ENCODE peak calls at places on chromosomes 1 and 21, in seven cellular contexts. One of them, this sample, is unnamed.

GRCh38 chr1:3672231-3672970 is 20.1 kb downstream of the TP73 start:
- DNase-seq in H9: no peak
- DNase-seq in H1: no peak
- DNase-seq in mesendoderm: no peak
- DNase-seq in neuronal stem cell: no peak
- DNase-seq in IMR-90: no peak
- DNase-seq in trophoblast cell: no peak
- DNase-seq in this sample: no peak

GRCh38 chr1:212860713-212861581 is 2.9 kb downstream of the FLVCR1 start:
- DNase-seq in H9: no peak
- DNase-seq in H1: no peak
- DNase-seq in mesendoderm: peak; percentile 94
- DNase-seq in neuronal stem cell: no peak
- DNase-seq in IMR-90: peak; percentile 52
- DNase-seq in trophoblast cell: no peak
- DNase-seq in this sample: peak; percentile 38

GRCh38 chr1:54922921-54923421 is 36.0 kb upstream of the DHCR24 start:
- DNase-seq in H9: no peak
- DNase-seq in H1: no peak
- DNase-seq in mesendoderm: no peak
- DNase-seq in neuronal stem cell: no peak
- DNase-seq in IMR-90: no peak
- DNase-seq in trophoblast cell: peak; percentile 84
- DNase-seq in this sample: no peak

GRCh38 chr21:35933466-35933865 is 126.9 kb downstream of the SETD4 start:
- DNase-seq in H9: no peak
- DNase-seq in H1: no peak
- DNase-seq in mesendoderm: peak; percentile 57
- DNase-seq in neuronal stem cell: no peak
- DNase-seq in IMR-90: peak; percentile 86
- DNase-seq in trophoblast cell: peak; percentile 44
- DNase-seq in this sample: peak; percentile 90

GRCh38 chr1:6630027-6630426 is 5.4 kb downstream of the THAP3 start:
- DNase-seq in H9: no peak
- DNase-seq in H1: no peak
- DNase-seq in mesendoderm: no peak
- DNase-seq in neuronal stem cell: no peak
- DNase-seq in IMR-90: no peak
- DNase-seq in trophoblast cell: no peak
- DNase-seq in this sample: no peak

GRCh38 chr1:229048896-229049295 is 222.0 kb upstream of the RAB4A start:
- DNase-seq in H9: no peak
- DNase-seq in H1: peak; percentile 3
- DNase-seq in mesendoderm: no peak
- DNase-seq in neuronal stem cell: no peak
- DNase-seq in IMR-90: no peak
- DNase-seq in trophoblast cell: no peak
- DNase-seq in this sample: no peak

GRCh38 chr1:83505148-83505547 is 493.8 kb downstream of the TTLL7 start:
- DNase-seq in H9: no peak
- DNase-seq in H1: no peak
- DNase-seq in mesendoderm: no peak
- DNase-seq in neuronal stem cell: no peak
- DNase-seq in IMR-90: no peak
- DNase-seq in trophoblast cell: no peak
- DNase-seq in this sample: no peak

GRCh38 chr1:3417954-3418353 is 36.5 kb upstream of the ARHGEF16 start:
- DNase-seq in H9: no peak
- DNase-seq in H1: no peak
- DNase-seq in mesendoderm: no peak
- DNase-seq in neuronal stem cell: no peak
- DNase-seq in IMR-90: no peak
- DNase-seq in trophoblast cell: no peak
- DNase-seq in this sample: no peak

GRCh38 chr21:41112740-41113692 is 54.9 kb upstream of the BACE2 start:
- DNase-seq in H9: peak; percentile 43
- DNase-seq in H1: no peak
- DNase-seq in mesendoderm: peak; percentile 95
- DNase-seq in neuronal stem cell: peak; percentile 12
- DNase-seq in IMR-90: peak; percentile 79
- DNase-seq in trophoblast cell: peak; percentile 64
- DNase-seq in this sample: no peak

GRCh38 chr21:32702702-32703101 is 25.1 kb downstream of the SYNJ1 start:
- DNase-seq in H9: no peak
- DNase-seq in H1: no peak
- DNase-seq in mesendoderm: peak; percentile 60
- DNase-seq in neuronal stem cell: no peak
- DNase-seq in IMR-90: peak; percentile 89
- DNase-seq in trophoblast cell: peak; percentile 87
- DNase-seq in this sample: peak; percentile 51

GRCh38 chr1:67812225-67812624 is 21.0 kb downstream of the GNG12 start:
- DNase-seq in H9: no peak
- DNase-seq in H1: no peak
- DNase-seq in mesendoderm: no peak
- DNase-seq in neuronal stem cell: no peak
- DNase-seq in IMR-90: no peak
- DNase-seq in trophoblast cell: no peak
- DNase-seq in this sample: no peak

GRCh38 chr1:156970017-156970416 is 49.6 kb downstream of the LRRC71 start:
- DNase-seq in H9: no peak
- DNase-seq in H1: no peak
- DNase-seq in mesendoderm: no peak
- DNase-seq in neuronal stem cell: no peak
- DNase-seq in IMR-90: peak; percentile 4
- DNase-seq in trophoblast cell: no peak
- DNase-seq in this sample: peak; percentile 6

GRCh38 chr1:2311184-2312032 is 79.9 kb downstream of the MORN1 start:
- DNase-seq in H9: peak; percentile 88
- DNase-seq in H1: peak; percentile 83
- DNase-seq in mesendoderm: peak; percentile 88
- DNase-seq in neuronal stem cell: no peak
- DNase-seq in IMR-90: peak; percentile 58
- DNase-seq in trophoblast cell: peak; percentile 57
- DNase-seq in this sample: peak; percentile 78

GRCh38 chr1:208204779-208205178 is 39.4 kb downstream of the PLXNA2 start:
- DNase-seq in H9: no peak
- DNase-seq in H1: no peak
- DNase-seq in mesendoderm: no peak
- DNase-seq in neuronal stem cell: no peak
- DNase-seq in IMR-90: no peak
- DNase-seq in trophoblast cell: no peak
- DNase-seq in this sample: no peak

GRCh38 chr1:71766748-71767147 is 515.6 kb downstream of the NEGR1 start:
- DNase-seq in H9: no peak
- DNase-seq in H1: no peak
- DNase-seq in mesendoderm: no peak
- DNase-seq in neuronal stem cell: no peak
- DNase-seq in IMR-90: no peak
- DNase-seq in trophoblast cell: no peak
- DNase-seq in this sample: no peak

GRCh38 chr1:100528861-100529260 is 9.1 kb upstream of the GPR88 start:
- DNase-seq in H9: no peak
- DNase-seq in H1: no peak
- DNase-seq in mesendoderm: no peak
- DNase-seq in neuronal stem cell: no peak
- DNase-seq in IMR-90: peak; percentile 64
- DNase-seq in trophoblast cell: no peak
- DNase-seq in this sample: no peak

GRCh38 chr1:230160957-230161771 is 94.1 kb downstream of the GALNT2 start:
- DNase-seq in H9: peak; percentile 2
- DNase-seq in H1: no peak
- DNase-seq in mesendoderm: no peak
- DNase-seq in neuronal stem cell: no peak
- DNase-seq in IMR-90: peak; percentile 46
- DNase-seq in trophoblast cell: peak; percentile 73
- DNase-seq in this sample: no peak

GRCh38 chr1:173122344-173122880 is 71.7 kb upstream of the TNFSF18 start:
- DNase-seq in H9: no peak
- DNase-seq in H1: no peak
- DNase-seq in mesendoderm: no peak
- DNase-seq in neuronal stem cell: no peak
- DNase-seq in IMR-90: peak; percentile 51
- DNase-seq in trophoblast cell: peak; percentile 6
- DNase-seq in this sample: no peak

GRCh38 chr21:17796503-17796902 is 22.7 kb downstream of the C21orf91 start:
- DNase-seq in H9: no peak
- DNase-seq in H1: no peak
- DNase-seq in mesendoderm: no peak
- DNase-seq in neuronal stem cell: no peak
- DNase-seq in IMR-90: no peak
- DNase-seq in trophoblast cell: no peak
- DNase-seq in this sample: no peak

GRCh38 chr21:25457411-25457810 is 149.9 kb downstream of the MRPL39 start:
- DNase-seq in H9: no peak
- DNase-seq in H1: no peak
- DNase-seq in mesendoderm: no peak
- DNase-seq in neuronal stem cell: no peak
- DNase-seq in IMR-90: peak; percentile 85
- DNase-seq in trophoblast cell: peak; percentile 42
- DNase-seq in this sample: peak; percentile 39

GRCh38 chr1:193458628-193459027 is 272.2 kb upstream of the B3GALT2 start:
- DNase-seq in H9: no peak
- DNase-seq in H1: no peak
- DNase-seq in mesendoderm: no peak
- DNase-seq in neuronal stem cell: no peak
- DNase-seq in IMR-90: no peak
- DNase-seq in trophoblast cell: no peak
- DNase-seq in this sample: no peak

GRCh38 chr1:59446257-59446901 is 149.5 kb downstream of the FGGY start:
- DNase-seq in H9: no peak
- DNase-seq in H1: no peak
- DNase-seq in mesendoderm: peak; percentile 29
- DNase-seq in neuronal stem cell: no peak
- DNase-seq in IMR-90: peak; percentile 86
- DNase-seq in trophoblast cell: no peak
- DNase-seq in this sample: peak; percentile 84
- H4K8ac ChIP-seq in H9: no peak overlapping the region
- H4K8ac ChIP-seq in H1: no peak overlapping the region
- H4K8ac ChIP-seq in mesendoderm: no peak overlapping the region
- H4K8ac ChIP-seq in neuronal stem cell: no peak overlapping the region
- H4K8ac ChIP-seq in IMR-90: peak overlapping the region; percentile 22
- H4K8ac ChIP-seq in trophoblast cell: no peak overlapping the region
- H4K8ac ChIP-seq in this sample: no peak overlapping the region

GRCh38 chr1:40919475-40920011 is 57.4 kb upstream of the CITED4 start:
- DNase-seq in H9: no peak
- DNase-seq in H1: no peak
- DNase-seq in mesendoderm: no peak
- DNase-seq in neuronal stem cell: no peak
- DNase-seq in IMR-90: no peak
- DNase-seq in trophoblast cell: no peak
- DNase-seq in this sample: no peak
- H3K18ac ChIP-seq in H9: no peak overlapping the region
- H3K18ac ChIP-seq in H1: peak overlapping the region; percentile 4
- H3K18ac ChIP-seq in mesendoderm: no peak overlapping the region
- H3K18ac ChIP-seq in neuronal stem cell: peak overlapping the region; percentile 88
- H3K18ac ChIP-seq in IMR-90: no peak overlapping the region
- H3K18ac ChIP-seq in trophoblast cell: no peak overlapping the region
- H3K18ac ChIP-seq in this sample: no peak overlapping the region

GRCh38 chr1:36511804-36512798 is 29.4 kb upstream of the CSF3R start:
- DNase-seq in H9: no peak
- DNase-seq in H1: no peak
- DNase-seq in mesendoderm: no peak
- DNase-seq in neuronal stem cell: no peak
- DNase-seq in IMR-90: no peak
- DNase-seq in trophoblast cell: no peak
- DNase-seq in this sample: no peak
- H4K8ac ChIP-seq in H9: no peak overlapping the region
- H4K8ac ChIP-seq in H1: no peak overlapping the region
- H4K8ac ChIP-seq in mesendoderm: no peak overlapping the region
- H4K8ac ChIP-seq in neuronal stem cell: no peak overlapping the region
- H4K8ac ChIP-seq in IMR-90: no peak overlapping the region
- H4K8ac ChIP-seq in trophoblast cell: no peak overlapping the region
- H4K8ac ChIP-seq in this sample: no peak overlapping the region

GRCh38 chr1:10912441-10912840 is 100.0 kb upstream of the TARDBP start:
- DNase-seq in H9: no peak
- DNase-seq in H1: no peak
- DNase-seq in mesendoderm: no peak
- DNase-seq in neuronal stem cell: no peak
- DNase-seq in IMR-90: no peak
- DNase-seq in trophoblast cell: no peak
- DNase-seq in this sample: no peak
- H3K18ac ChIP-seq in H9: no peak overlapping the region
- H3K18ac ChIP-seq in H1: no peak overlapping the region
- H3K18ac ChIP-seq in mesendoderm: no peak overlapping the region
- H3K18ac ChIP-seq in neuronal stem cell: peak overlapping the region; percentile 84
- H3K18ac ChIP-seq in IMR-90: no peak overlapping the region
- H3K18ac ChIP-seq in trophoblast cell: no peak overlapping the region
- H3K18ac ChIP-seq in this sample: no peak overlapping the region

GRCh38 chr1:174974711-174975111 is 25.0 kb upstream of the CACYBP start:
- DNase-seq in H9: no peak
- DNase-seq in H1: no peak
- DNase-seq in mesendoderm: no peak
- DNase-seq in neuronal stem cell: no peak
- DNase-seq in IMR-90: no peak
- DNase-seq in trophoblast cell: peak; percentile 72
- DNase-seq in this sample: no peak

GRCh38 chr1:174971466-174971865 is 28.3 kb upstream of the CACYBP start:
- DNase-seq in H9: no peak
- DNase-seq in H1: no peak
- DNase-seq in mesendoderm: peak; percentile 10
- DNase-seq in neuronal stem cell: no peak
- DNase-seq in IMR-90: no peak
- DNase-seq in trophoblast cell: no peak
- DNase-seq in this sample: no peak

GRCh38 chr1:174969977-174970376 is 29.8 kb upstream of the CACYBP start:
- DNase-seq in H9: no peak
- DNase-seq in H1: no peak
- DNase-seq in mesendoderm: no peak
- DNase-seq in neuronal stem cell: no peak
- DNase-seq in IMR-90: no peak
- DNase-seq in trophoblast cell: no peak
- DNase-seq in this sample: no peak

GRCh38 chr1:174968750-174969244 is 30.9 kb upstream of the CACYBP start:
- DNase-seq in H9: no peak
- DNase-seq in H1: no peak
- DNase-seq in mesendoderm: no peak
- DNase-seq in neuronal stem cell: no peak
- DNase-seq in IMR-90: peak; percentile 57
- DNase-seq in trophoblast cell: peak; percentile 24
- DNase-seq in this sample: peak; percentile 69

GRCh38 chr1:174971902-174972301 is 27.8 kb upstream of the CACYBP start:
- DNase-seq in H9: no peak
- DNase-seq in H1: no peak
- DNase-seq in mesendoderm: peak; percentile 83
- DNase-seq in neuronal stem cell: no peak
- DNase-seq in IMR-90: no peak
- DNase-seq in trophoblast cell: no peak
- DNase-seq in this sample: no peak
- H4K8ac ChIP-seq in H9: no peak overlapping the region
- H4K8ac ChIP-seq in H1: no peak overlapping the region
- H4K8ac ChIP-seq in mesendoderm: no peak overlapping the region
- H4K8ac ChIP-seq in neuronal stem cell: no peak overlapping the region
- H4K8ac ChIP-seq in IMR-90: no peak overlapping the region
- H4K8ac ChIP-seq in trophoblast cell: no peak overlapping the region
- H4K8ac ChIP-seq in this sample: no peak overlapping the region

DNA sequence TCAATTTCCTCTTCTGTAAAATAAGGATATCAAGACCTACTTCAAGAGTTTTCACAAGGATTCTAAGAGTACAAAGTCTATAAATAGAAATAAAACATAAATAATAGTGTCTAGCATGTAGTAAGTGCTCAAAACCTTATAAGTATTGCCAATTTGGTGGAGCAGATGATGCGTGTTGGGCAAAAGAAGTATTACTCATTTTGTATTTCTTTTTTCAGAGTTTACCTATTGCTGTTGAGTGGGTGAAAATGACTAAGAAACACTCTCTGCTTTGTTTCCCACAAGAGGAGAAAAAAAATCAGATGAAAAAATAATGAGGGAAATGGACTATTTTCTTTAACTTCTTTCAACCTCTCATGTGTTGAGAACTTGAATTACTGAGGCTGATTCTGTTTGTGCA is 103.3 kb upstream of the KCNK2 start:
- DNase-seq in H9: no peak
- DNase-seq in H1: no peak
- DNase-seq in mesendoderm: no peak
- DNase-seq in neuronal stem cell: no peak
- DNase-seq in IMR-90: peak; percentile 60
- DNase-seq in trophoblast cell: no peak
- DNase-seq in this sample: no peak
- H3K18ac ChIP-seq in H9: no peak overlapping the region
- H3K18ac ChIP-seq in H1: no peak overlapping the region
- H3K18ac ChIP-seq in mesendoderm: no peak overlapping the region
- H3K18ac ChIP-seq in neuronal stem cell: no peak overlapping the region
- H3K18ac ChIP-seq in IMR-90: peak overlapping the region; percentile 74
- H3K18ac ChIP-seq in trophoblast cell: no peak overlapping the region
- H3K18ac ChIP-seq in this sample: no peak overlapping the region

This sample was measured in mesenchymal stem cell.